ENCODE peak calls at places on chromosomes 7 and 10, in five cellular contexts. U, C, G, Z and W are unnamed samples.

GRCh38 chr10:117441812-117442443 is 66.7 kb upstream of the PDZD8 start:
- DNase-seq in U (no peak), C (no peak), G (no peak), Z (no peak), W (peak)

GRCh38 chr7:106448992-106449859 is 164.4 kb upstream of the NAMPT start:
- DNase-seq in U (no peak), C (no peak), G (no peak), Z (no peak), W (no peak)

GRCh38 chr7:21198929-21199328 is 229.0 kb upstream of the SP4 start:
- DNase-seq in U (no peak), C (no peak), G (no peak), Z (no peak), W (no peak)

GRCh38 chr7:28405662-28406061 is 6.7 kb upstream of the CREB5 start:
- DNase-seq in U (no peak), C (no peak), G (no peak), Z (no peak), W (no peak)

GRCh38 chr10:113320980-113321379 is 231.9 kb upstream of the HABP2 start:
- DNase-seq in U (no peak), C (no peak), G (no peak), Z (no peak), W (no peak)

GRCh38 chr7:66508431-66508830 is 120.2 kb upstream of the KCTD7 start:
- DNase-seq in U (no peak), C (no peak), G (no peak), Z (no peak), W (no peak)

GRCh38 chr10:72720814-72721665 is 29.1 kb downstream of the MCU start:
- DNase-seq in U (no peak), C (no peak), G (no peak), Z (no peak), W (no peak)

GRCh38 chr10:118978998-118979350 is 50.5 kb upstream of the NANOS1 start:
- DNase-seq in U (no peak), C (no peak), G (no peak), Z (no peak), W (no peak)

GRCh38 chr10:21449288-21449966 is 76.1 kb downstream of the SKIDA1 start:
- DNase-seq in U (peak), C (no peak), G (no peak), Z (no peak), W (peak)

GRCh38 chr7:90599892-90600555 is 3.9 kb downstream of the CDK14 start:
- DNase-seq in U (no peak), C (peak), G (no peak), Z (no peak), W (peak)

GRCh38 chr7:151408839-151409554 is 841 bp downstream of the WDR86 start:
- DNase-seq in U (peak), C (peak), G (peak), Z (no peak), W (no peak)

GRCh38 chr7:24395512-24395911 is 111.5 kb downstream of the NPY start:
- DNase-seq in U (no peak), C (no peak), G (no peak), Z (no peak), W (no peak)

GRCh38 chr10:84195044-84195830 is 900 bp downstream of the CDHR1 start:
- DNase-seq in U (no peak), C (peak), G (no peak), Z (no peak), W (no peak)

GRCh38 chr7:118080947-118081346 is 103.0 kb upstream of the LSM8 start:
- DNase-seq in U (peak), C (no peak), G (no peak), Z (peak), W (no peak)

GRCh38 chr10:105592468-105592867 is 951.4 kb downstream of the SORCS3 start:
- DNase-seq in U (no peak), C (no peak), G (no peak), Z (no peak), W (no peak)

GRCh38 chr7:44912775-44913347 is 27.5 kb upstream of the PURB start:
- DNase-seq in U (no peak), C (peak), G (peak), Z (no peak), W (no peak)

GRCh38 chr7:111852081-111852480 is 289.8 kb upstream of the IMMP2L start:
- DNase-seq in U (no peak), C (no peak), G (no peak), Z (no peak), W (no peak)

GRCh38 chr10:77479586-77479985 is 158.0 kb downstream of the KCNMA1 start:
- DNase-seq in U (no peak), C (no peak), G (no peak), Z (no peak), W (no peak)

GRCh38 chr7:110529175-110529574 is 561.8 kb upstream of the LRRN3 start:
- DNase-seq in U (no peak), C (no peak), G (peak), Z (no peak), W (no peak)

GRCh38 chr7:27181795-27182275 is 3.2 kb downstream of the HOXA11 start:
- DNase-seq in U (no peak), C (no peak), G (no peak), Z (no peak), W (no peak)

GRCh38 chr7:7972128-7972527 is 3.5 kb downstream of the GLCCI1 start:
- DNase-seq in U (no peak), C (peak), G (no peak), Z (no peak), W (no peak)

GRCh38 chr7:31249671-31250070 is 90.9 kb downstream of the NEUROD6 start:
- DNase-seq in U (no peak), C (no peak), G (no peak), Z (no peak), W (no peak)

GRCh38 chr10:12243860-12244620 is 48.1 kb downstream of the CDC123 start:
- DNase-seq in U (peak), C (no peak), G (no peak), Z (no peak), W (no peak)

GRCh38 chr10:86819567-86819966 is 63.1 kb downstream of the BMPR1A start:
- DNase-seq in U (no peak), C (no peak), G (no peak), Z (no peak), W (no peak)

GRCh38 chr7:145269418-145270161 is 433.7 kb upstream of the TPK1 start:
- DNase-seq in U (no peak), C (no peak), G (no peak), Z (no peak), W (no peak)

GRCh38 chr7:24971333-24972165 is 8.4 kb downstream of the OSBPL3 start:
- DNase-seq in U (no peak), C (peak), G (peak), Z (no peak), W (no peak)

GRCh38 chr10:96130326-96130758 is 245 bp downstream of the ZNF518A start:
- DNase-seq in U (no peak), C (peak), G (peak), Z (peak), W (no peak)

GRCh38 chr10:29877798-29878491 is 181.4 kb downstream of the JCAD start:
- DNase-seq in U (no peak), C (no peak), G (no peak), Z (no peak), W (no peak)

GRCh38 chr7:132723506-132724081 is 147.3 kb upstream of the PLXNA4 start:
- DNase-seq in U (no peak), C (no peak), G (no peak), Z (no peak), W (no peak)

GRCh38 chr10:27072436-27073114 is 27.7 kb downstream of the ANKRD26 start:
- DNase-seq in U (no peak), C (no peak), G (no peak), Z (peak), W (no peak)

GRCh38 chr10:26432938-26433337 is 5.2 kb upstream of the APBB1IP start:
- DNase-seq in U (no peak), C (no peak), G (no peak), Z (no peak), W (peak)

GRCh38 chr10:88254091-88254490 is 329.0 kb downstream of the RNLS start:
- DNase-seq in U (no peak), C (no peak), G (no peak), Z (no peak), W (no peak)

GRCh38 chr7:105752671-105753275 is 123.6 kb downstream of the ATXN7L1 start:
- DNase-seq in U (no peak), C (no peak), G (no peak), Z (no peak), W (no peak)

GRCh38 chr10:97916586-97916985 is 66.9 kb downstream of the GOLGA7B start:
- DNase-seq in U (no peak), C (no peak), G (no peak), Z (no peak), W (peak)

GRCh38 chr7:106119719-106120118 is 7.6 kb upstream of the SYPL1 start:
- DNase-seq in U (no peak), C (no peak), G (no peak), Z (no peak), W (no peak)

GRCh38 chr7:95264225-95264927 is 60.0 kb downstream of the PON1 start:
- DNase-seq in U (no peak), C (no peak), G (no peak), Z (no peak), W (no peak)

GRCh38 chr7:45347804-45348203 is 190.2 kb downstream of the RAMP3 start:
- DNase-seq in U (no peak), C (peak), G (no peak), Z (peak), W (no peak)

GRCh38 chr7:26648429-26649015 is 215.9 kb downstream of the SKAP2 start:
- DNase-seq in U (no peak), C (no peak), G (no peak), Z (no peak), W (no peak)

DNA sequence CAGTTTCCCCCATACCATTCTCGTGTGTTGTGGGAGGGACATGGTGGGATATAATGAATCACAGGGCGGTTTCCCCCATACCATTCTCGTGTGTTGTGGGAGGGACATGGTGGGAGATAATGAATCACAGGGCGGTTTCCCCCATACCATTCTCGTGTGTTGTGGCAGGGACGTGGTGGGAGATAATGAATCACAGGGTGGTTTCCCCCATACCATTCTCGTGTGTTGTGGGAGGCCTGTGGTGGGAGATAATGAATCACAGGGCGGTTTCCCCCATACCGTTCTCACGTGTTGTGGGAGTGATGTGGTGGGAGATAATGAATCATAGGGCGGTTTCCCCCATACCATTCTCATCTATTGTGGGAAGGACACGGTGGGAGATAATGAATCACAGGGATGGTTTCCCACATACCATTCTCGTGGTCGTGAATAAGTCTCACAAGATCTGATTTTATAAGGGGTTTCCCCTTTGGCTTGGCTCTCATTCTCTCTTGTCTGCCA is 270.9 kb downstream of the MAD1L1 start:
- DNase-seq in U (peak), C (no peak), G (no peak), Z (no peak), W (no peak)
- TF ChIP-seq GABPA in U (peak), C (no peak), G (no peak), Z (no peak), W (no peak)

GRCh38 chr10:13272164-13272571 is 27.7 kb downstream of the PHYH start:
- DNase-seq in U (no peak), C (peak), G (peak), Z (no peak), W (no peak)
- H3K4me3 ChIP-seq in U (no peak), C (no peak), G (peak), Z (no peak), W (no peak)

GRCh38 chr10:121983828-121984227 is 5.1 kb upstream of the TACC2 start:
- DNase-seq in U (no peak), C (no peak), G (no peak), Z (no peak), W (no peak)
- TF ChIP-seq GABPA in U (no peak), C (no peak), G (no peak), Z (no peak), W (no peak)

GRCh38 chr10:75109459-75109778 is 2.0 kb upstream of the SAMD8 start:
- DNase-seq in U (no peak), C (no peak), G (no peak), Z (no peak), W (no peak)

GRCh38 chr10:75108684-75109458 is 2.6 kb upstream of the SAMD8 start:
- DNase-seq in U (no peak), C (peak), G (peak), Z (peak), W (no peak)

GRCh38 chr10:75110006-75110632 is 1.3 kb upstream of the SAMD8 start:
- DNase-seq in U (no peak), C (no peak), G (no peak), Z (no peak), W (no peak)

GRCh38 chr10:75106242-75106641 is 5.2 kb upstream of the SAMD8 start:
- DNase-seq in U (no peak), C (no peak), G (no peak), Z (peak), W (no peak)

DNA sequence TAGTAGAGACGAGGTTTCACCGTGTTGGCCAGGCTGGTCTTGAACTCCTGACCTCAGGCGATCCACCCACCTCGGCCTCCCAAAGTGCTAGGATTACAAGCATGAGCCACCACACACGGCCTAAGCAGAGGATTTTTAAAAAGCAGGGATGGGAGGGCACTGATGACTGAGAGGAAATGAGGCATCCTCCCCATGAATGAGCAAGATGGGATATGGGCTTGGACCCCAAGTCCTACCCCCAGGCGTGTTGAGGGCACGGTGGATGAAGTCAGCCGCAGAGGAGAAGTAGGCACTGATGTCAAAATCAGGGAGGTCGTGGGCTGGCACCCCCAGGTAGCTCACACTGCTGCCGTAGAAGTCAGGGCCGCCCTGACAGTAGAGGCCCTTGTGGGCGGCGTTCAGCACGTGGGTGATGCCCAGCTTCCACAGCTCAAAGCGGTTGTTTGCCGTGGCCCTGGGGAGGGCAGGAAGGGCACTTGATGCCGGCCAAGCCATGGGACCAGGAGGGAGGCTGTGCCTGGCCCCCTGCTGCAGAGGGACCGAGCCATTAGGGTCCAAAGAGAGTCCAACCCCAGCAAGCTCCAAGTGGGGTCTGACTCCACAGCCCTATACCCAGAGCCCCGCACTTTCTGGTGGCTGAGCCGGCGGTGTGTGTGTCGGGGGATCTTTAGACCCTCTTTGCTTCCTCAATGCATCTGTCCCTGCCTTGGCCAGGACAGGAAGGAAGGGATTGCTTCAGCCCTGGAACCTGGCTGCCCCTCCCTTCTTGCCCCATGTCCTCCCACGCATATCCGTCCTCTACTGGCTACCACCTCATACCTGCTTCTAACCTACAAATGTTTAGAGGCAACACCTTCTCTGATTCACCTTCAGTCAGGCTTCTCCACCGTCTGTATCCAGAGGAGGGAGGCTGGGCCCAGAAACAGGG is 3.4 kb upstream of the SAMD8 start:
- DNase-seq in U (no peak), C (no peak), G (no peak), Z (no peak), W (peak)
- H3K4me3 ChIP-seq in U (no peak), C (no peak), G (peak), Z (no peak), W (no peak)